ENCODE peak calls at places on chromosome 16, in seven cellular contexts. O is ovary, D is tibial nerve, E is SK-N-SH, F is upper lobe of left lung, Y is transverse colon, G is stomach. N is an unnamed sample.

GRCh38 chr16:397736-398332 is 835 bp downstream of the NME4 start:
- DNase-seq in O (peak), D (peak), E (peak), F (peak), Y (peak), G (peak), N (peak)

GRCh38 chr16:58027341-58028167 is 2.0 kb downstream of the MMP15 start:
- DNase-seq in O (no peak), D (no peak), E (peak), F (peak), Y (peak), G (peak), N (no peak)

GRCh38 chr16:11292076-11292748 is 11.1 kb upstream of the PRM1 start:
- DNase-seq in O (no peak), D (no peak), E (no peak), F (no peak), Y (no peak), G (no peak), N (no peak)

GRCh38 chr16:73213761-73214480 is 166.0 kb upstream of the ZFHX3 start:
- DNase-seq in O (no peak), D (no peak), E (no peak), F (no peak), Y (no peak), G (no peak), N (no peak)

GRCh38 chr16:90050969-90051368 is 26.2 kb downstream of the PRDM7 start:
- DNase-seq in O (no peak), D (no peak), E (no peak), F (peak), Y (no peak), G (no peak), N (no peak)

GRCh38 chr16:84368327-84368996 is at the start of gene ATP2C2:
- DNase-seq in O (no peak), D (no peak), E (peak), F (peak), Y (peak), G (peak), N (no peak)

GRCh38 chr16:2472885-2473284 is 1.8 kb downstream of the NTN3 start:
- DNase-seq in O (no peak), D (no peak), E (no peak), F (no peak), Y (no peak), G (no peak), N (no peak)

GRCh38 chr16:58638148-58639036 is 8.8 kb upstream of the CNOT1 start:
- DNase-seq in O (peak), D (no peak), E (no peak), F (peak), Y (peak), G (peak), N (peak)

GRCh38 chr16:22008215-22009142 is 568 bp downstream of the MOSMO start:
- DNase-seq in O (peak), D (no peak), E (peak), F (no peak), Y (peak), G (no peak), N (no peak)

GRCh38 chr16:84471966-84472365 is 32.5 kb downstream of the MEAK7 start:
- DNase-seq in O (no peak), D (no peak), E (no peak), F (peak), Y (no peak), G (peak), N (peak)

GRCh38 chr16:29712770-29713169 is 33.0 kb downstream of the C16orf54 start:
- DNase-seq in O (no peak), D (no peak), E (no peak), F (no peak), Y (no peak), G (no peak), N (no peak)

GRCh38 chr16:12423151-12423550 is 380.5 kb downstream of the CPPED1 start:
- DNase-seq in O (no peak), D (no peak), E (no peak), F (no peak), Y (no peak), G (no peak), N (no peak)

GRCh38 chr16:77374384-77374783 is 60.5 kb downstream of the ADAMTS18 start:
- DNase-seq in O (no peak), D (no peak), E (no peak), F (no peak), Y (no peak), G (no peak), N (no peak)

GRCh38 chr16:48053346-48053745 is 102.4 kb downstream of the ABCC12 start:
- DNase-seq in O (peak), D (no peak), E (no peak), F (peak), Y (no peak), G (no peak), N (no peak)

GRCh38 chr16:20129375-20129774 is 55.7 kb upstream of the GPR139 start:
- DNase-seq in O (no peak), D (no peak), E (no peak), F (no peak), Y (no peak), G (no peak), N (no peak)

GRCh38 chr16:56936950-56937349 is 5.0 kb downstream of the HERPUD1 start:
- DNase-seq in O (no peak), D (no peak), E (no peak), F (no peak), Y (no peak), G (no peak), N (no peak)

GRCh38 chr16:56933828-56934598 is 2.1 kb downstream of the HERPUD1 start:
- DNase-seq in O (no peak), D (no peak), E (no peak), F (no peak), Y (no peak), G (no peak), N (no peak)

GRCh38 chr16:56933266-56933619 is 1.3 kb downstream of the HERPUD1 start:
- DNase-seq in O (no peak), D (no peak), E (no peak), F (no peak), Y (no peak), G (no peak), N (no peak)

GRCh38 chr16:56936491-56936890 is 4.5 kb downstream of the HERPUD1 start:
- DNase-seq in O (no peak), D (no peak), E (no peak), F (no peak), Y (no peak), G (no peak), N (no peak)

GRCh38 chr16:56935201-56935600 is 3.3 kb downstream of the HERPUD1 start:
- DNase-seq in O (no peak), D (no peak), E (no peak), F (no peak), Y (no peak), G (no peak), N (no peak)
- H3K4me3 ChIP-seq in O (peak), D (peak), E (no peak), F (peak), Y (peak), G (peak), N (peak)

GRCh38 chr16:50735629-50736122 is 6.2 kb upstream of the CYLD start:
- DNase-seq in O (no peak), D (no peak), E (no peak), F (no peak), Y (no peak), G (no peak), N (no peak)
- TF ChIP-seq EP300 in O (no peak), D (no peak), E (no peak), F (no peak), Y (no peak), G (no peak), N (no peak)

GRCh38 chr16:52526830-52527229 is 20.1 kb downstream of the TOX3 start:
- DNase-seq in O (no peak), D (no peak), E (no peak), F (no peak), Y (no peak), G (no peak), N (no peak)
- H3K27ac ChIP-seq in O (no peak), D (no peak), E (no peak), F (no peak), Y (no peak), G (peak), N (no peak)

GRCh38 chr16:75250089-75250808 is 1.2 kb downstream of the BCAR1 start:
- DNase-seq in O (no peak), D (no peak), E (no peak), F (peak), Y (peak), G (peak), N (no peak)

GRCh38 chr16:75251280-75252048 is at the start of gene BCAR1:
- DNase-seq in O (peak), D (peak), E (peak), F (peak), Y (peak), G (peak), N (no peak)

GRCh38 chr16:75252049-75252864 is 833 bp upstream of the BCAR1 start:
- DNase-seq in O (peak), D (no peak), E (no peak), F (no peak), Y (no peak), G (no peak), N (no peak)

GRCh38 chr16:75249441-75249840 is 2.0 kb downstream of the BCAR1 start:
- DNase-seq in O (no peak), D (no peak), E (no peak), F (no peak), Y (no peak), G (no peak), N (no peak)

GRCh38 chr16:75250809-75251279 is 580 bp downstream of the BCAR1 start:
- DNase-seq in O (no peak), D (no peak), E (peak), F (no peak), Y (peak), G (peak), N (no peak)
- H3K4me3 ChIP-seq in O (peak), D (peak), E (peak), F (peak), Y (peak), G (peak), N (peak)

GRCh38 chr16:87790278-87791023 is 24.7 kb upstream of the KLHDC4 start:
- DNase-seq in O (no peak), D (no peak), E (peak), F (no peak), Y (peak), G (peak), N (no peak)
- TF ChIP-seq EP300 in O (no peak), D (no peak), E (no peak), F (no peak), Y (peak), G (peak), N (no peak)

GRCh38 chr16:15953929-15954813 is 4.8 kb downstream of the ABCC1 start:
- DNase-seq in O (no peak), D (no peak), E (no peak), F (no peak), Y (no peak), G (no peak), N (no peak)
- H3K27ac ChIP-seq in O (no peak), D (peak), E (no peak), F (peak), Y (no peak), G (peak), N (no peak)

GRCh38 chr16:67155305-67156145 is 4.2 kb downstream of the TRADD start:
- DNase-seq in O (peak), D (peak), E (peak), F (peak), Y (peak), G (peak), N (peak)
- H3K4me3 ChIP-seq in O (no peak), D (no peak), E (peak), F (no peak), Y (no peak), G (peak), N (peak)

GRCh38 chr16:25013751-25014499 is 1.2 kb downstream of the ARHGAP17 start:
- DNase-seq in O (no peak), D (no peak), E (no peak), F (no peak), Y (no peak), G (no peak), N (no peak)
- TF ChIP-seq EP300 in O (no peak), D (no peak), E (no peak), F (no peak), Y (no peak), G (no peak), N (no peak)

N was measured in suprapubic skin.